ENCODE peak calls at places on chromosomes 1 and 21, in five cellular contexts. One of them, this sample, is unnamed.

GRCh38 chr1:92502247-92502646 is 15.5 kb upstream of the GFI1 start:
- DNase-seq in K562: no peak
- DNase-seq in HepG2: no peak
- DNase-seq in GM12878: no peak
- DNase-seq in SK-N-SH: no peak
- DNase-seq in this sample: no peak

GRCh38 chr1:245086389-245086969 is 68.3 kb upstream of the KIF26B start:
- DNase-seq in K562: no peak
- DNase-seq in HepG2: peak; percentile 55
- DNase-seq in GM12878: no peak
- DNase-seq in SK-N-SH: no peak
- DNase-seq in this sample: no peak

GRCh38 chr1:203871114-203871875 is 9.9 kb downstream of the SNRPE start:
- DNase-seq in K562: peak; percentile 69
- DNase-seq in HepG2: peak; percentile 62
- DNase-seq in GM12878: no peak
- DNase-seq in SK-N-SH: peak; percentile 70
- DNase-seq in this sample: peak; percentile 49

GRCh38 chr1:93537924-93538323 is 90.0 kb downstream of the FNBP1L start:
- DNase-seq in K562: no peak
- DNase-seq in HepG2: no peak
- DNase-seq in GM12878: no peak
- DNase-seq in SK-N-SH: no peak
- DNase-seq in this sample: no peak

GRCh38 chr1:177975588-177976495 is 6.0 kb upstream of the SEC16B start:
- DNase-seq in K562: no peak
- DNase-seq in HepG2: no peak
- DNase-seq in GM12878: no peak
- DNase-seq in SK-N-SH: no peak
- DNase-seq in this sample: no peak

GRCh38 chr21:14453339-14453738 is 70.4 kb upstream of the HSPA13 start:
- DNase-seq in K562: no peak
- DNase-seq in HepG2: no peak
- DNase-seq in GM12878: peak; percentile 96
- DNase-seq in SK-N-SH: no peak
- DNase-seq in this sample: no peak

GRCh38 chr1:156656779-156657160 is 14.9 kb downstream of the BCAN start:
- DNase-seq in K562: no peak
- DNase-seq in HepG2: no peak
- DNase-seq in GM12878: no peak
- DNase-seq in SK-N-SH: peak; percentile 84
- DNase-seq in this sample: no peak

GRCh38 chr1:248825573-248825908 is 174 bp downstream of the SH3BP5L start:
- DNase-seq in K562: peak; percentile 65
- DNase-seq in HepG2: no peak
- DNase-seq in GM12878: no peak
- DNase-seq in SK-N-SH: no peak
- DNase-seq in this sample: no peak

GRCh38 chr1:67485046-67485811 is 55.0 kb upstream of the SERBP1 start:
- DNase-seq in K562: no peak
- DNase-seq in HepG2: no peak
- DNase-seq in GM12878: no peak
- DNase-seq in SK-N-SH: no peak
- DNase-seq in this sample: no peak
- TF ChIP-seq GABPA in K562: no peak
- TF ChIP-seq GABPA in HepG2: no peak
- TF ChIP-seq GABPA in GM12878: no peak
- TF ChIP-seq GABPA in SK-N-SH: no peak
- TF ChIP-seq GABPA in this sample: no peak

GRCh38 chr21:45580181-45580575 is 37.9 kb upstream of the SLC19A1 start:
- DNase-seq in K562: no peak
- DNase-seq in HepG2: no peak
- DNase-seq in GM12878: no peak
- DNase-seq in SK-N-SH: no peak
- DNase-seq in this sample: no peak

GRCh38 chr21:45581322-45581712 is 39.1 kb upstream of the SLC19A1 start:
- DNase-seq in K562: peak; percentile 7
- DNase-seq in HepG2: no peak
- DNase-seq in GM12878: no peak
- DNase-seq in SK-N-SH: peak; percentile 21
- DNase-seq in this sample: no peak

GRCh38 chr21:45579383-45580180 is 37.3 kb upstream of the SLC19A1 start:
- DNase-seq in K562: no peak
- DNase-seq in HepG2: no peak
- DNase-seq in GM12878: no peak
- DNase-seq in SK-N-SH: peak; percentile 23
- DNase-seq in this sample: no peak

GRCh38 chr21:45582128-45582527 is 39.9 kb upstream of the SLC19A1 start:
- DNase-seq in K562: peak; percentile 17
- DNase-seq in HepG2: no peak
- DNase-seq in GM12878: no peak
- DNase-seq in SK-N-SH: no peak
- DNase-seq in this sample: no peak

GRCh38 chr21:45580576-45581321 is 38.5 kb upstream of the SLC19A1 start:
- DNase-seq in K562: peak; percentile 10
- DNase-seq in HepG2: no peak
- DNase-seq in GM12878: no peak
- DNase-seq in SK-N-SH: peak; percentile 27
- DNase-seq in this sample: no peak
- TF ChIP-seq REST in K562: no peak
- TF ChIP-seq REST in HepG2: no peak
- TF ChIP-seq REST in GM12878: no peak
- TF ChIP-seq REST in SK-N-SH: no peak
- TF ChIP-seq REST in this sample: no peak

DNA sequence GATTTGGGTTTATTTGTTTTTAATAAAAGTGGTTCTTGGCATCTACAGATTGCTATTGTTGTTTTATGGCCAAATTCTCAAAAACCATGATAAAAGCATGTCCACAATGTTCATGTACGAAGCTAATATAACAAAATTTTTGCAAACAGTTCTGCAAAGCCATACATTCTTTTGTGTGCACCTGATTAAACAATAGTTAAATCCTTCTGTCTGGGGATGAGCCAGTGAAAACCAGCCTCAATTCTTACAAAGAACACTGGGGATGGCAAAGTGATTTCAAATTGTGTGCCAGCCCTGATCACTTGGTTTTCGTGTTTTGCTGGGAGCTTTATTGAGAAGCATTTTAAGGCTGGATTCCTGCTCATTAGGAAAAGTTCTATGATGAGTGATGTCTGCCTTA is 149.1 kb upstream of the MAGI3 start:
- DNase-seq in K562: no peak
- DNase-seq in HepG2: no peak
- DNase-seq in GM12878: no peak
- DNase-seq in SK-N-SH: no peak
- DNase-seq in this sample: no peak
- TF ChIP-seq POLR2AphosphoS5 in K562: no peak
- TF ChIP-seq POLR2AphosphoS5 in HepG2: no peak
- TF ChIP-seq POLR2AphosphoS5 in GM12878: no peak
- TF ChIP-seq POLR2AphosphoS5 in SK-N-SH: no peak
- TF ChIP-seq POLR2AphosphoS5 in this sample: no peak

DNA sequence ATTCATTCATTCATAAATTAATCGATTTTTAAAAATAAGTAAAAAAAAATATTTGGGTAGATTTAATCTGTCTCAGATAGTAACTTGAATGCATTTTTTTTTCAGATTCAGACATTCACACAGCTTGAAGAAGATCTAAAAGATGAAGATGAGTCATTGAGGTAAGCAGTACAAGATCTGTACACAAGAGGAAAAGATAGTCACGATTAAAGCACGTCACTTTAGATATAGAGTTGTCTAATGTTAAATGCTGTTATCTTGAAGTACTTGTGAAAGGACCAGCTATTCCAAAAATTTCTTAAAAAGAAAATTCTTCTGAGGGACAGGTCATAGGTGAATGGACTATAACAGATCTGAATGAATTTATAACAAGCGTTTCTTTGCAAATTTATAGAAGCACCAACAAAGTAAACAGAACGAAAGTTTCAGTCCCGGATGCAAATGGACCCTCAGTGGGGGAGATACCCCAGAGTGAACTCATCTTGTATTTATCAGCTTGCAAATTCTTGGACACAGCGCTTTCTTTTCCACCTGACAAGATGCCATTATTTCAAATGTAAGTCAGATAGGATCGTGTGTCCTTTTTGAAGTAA is 31.2 kb upstream of the MORC3 start:
- DNase-seq in K562: no peak
- DNase-seq in HepG2: no peak
- DNase-seq in GM12878: no peak
- DNase-seq in SK-N-SH: no peak
- DNase-seq in this sample: no peak
- TF ChIP-seq GABPA in K562: no peak
- TF ChIP-seq GABPA in HepG2: no peak
- TF ChIP-seq GABPA in GM12878: no peak
- TF ChIP-seq GABPA in SK-N-SH: no peak
- TF ChIP-seq GABPA in this sample: no peak

DNA sequence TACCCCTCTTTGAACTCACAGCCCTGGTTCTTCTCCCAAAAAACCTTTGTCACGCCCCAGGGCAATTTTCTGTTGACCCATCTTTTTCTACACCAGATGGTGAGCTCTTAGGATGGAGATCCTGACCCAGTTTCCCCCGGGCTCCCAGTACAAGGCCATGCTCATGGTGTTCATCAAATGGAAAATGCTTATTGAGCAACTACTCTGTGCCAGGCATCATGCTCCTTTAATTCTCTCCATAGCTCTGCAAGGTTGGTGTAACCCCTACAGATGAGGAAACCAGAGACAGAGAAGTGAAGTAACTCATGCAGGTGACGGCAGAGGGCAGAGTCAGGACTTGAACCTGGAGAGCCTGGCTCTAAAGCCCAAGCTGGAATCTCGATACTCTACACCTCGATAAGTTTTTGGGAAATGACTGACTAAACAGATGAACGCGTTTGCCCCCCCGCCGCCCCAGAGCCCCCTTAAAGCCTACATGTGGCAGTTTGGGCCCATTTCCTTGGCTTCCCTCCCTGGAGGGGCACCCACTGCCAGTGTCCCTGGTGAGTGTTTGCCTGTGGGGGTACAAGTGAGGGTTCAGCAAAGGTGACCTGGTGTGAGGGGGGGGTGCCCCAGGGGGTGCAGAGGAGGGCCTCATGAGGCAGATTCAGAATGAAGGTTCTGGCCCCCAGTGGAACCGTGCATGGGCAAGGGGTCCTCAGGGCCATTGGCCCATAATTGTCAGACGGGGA is 30.2 kb upstream of the RUNX3 start:
- DNase-seq in K562: no peak
- DNase-seq in HepG2: no peak
- DNase-seq in GM12878: no peak
- DNase-seq in SK-N-SH: no peak
- DNase-seq in this sample: peak; percentile 45
- TF ChIP-seq REST in K562: no peak
- TF ChIP-seq REST in HepG2: no peak
- TF ChIP-seq REST in GM12878: no peak
- TF ChIP-seq REST in SK-N-SH: no peak
- TF ChIP-seq REST in this sample: no peak

DNA sequence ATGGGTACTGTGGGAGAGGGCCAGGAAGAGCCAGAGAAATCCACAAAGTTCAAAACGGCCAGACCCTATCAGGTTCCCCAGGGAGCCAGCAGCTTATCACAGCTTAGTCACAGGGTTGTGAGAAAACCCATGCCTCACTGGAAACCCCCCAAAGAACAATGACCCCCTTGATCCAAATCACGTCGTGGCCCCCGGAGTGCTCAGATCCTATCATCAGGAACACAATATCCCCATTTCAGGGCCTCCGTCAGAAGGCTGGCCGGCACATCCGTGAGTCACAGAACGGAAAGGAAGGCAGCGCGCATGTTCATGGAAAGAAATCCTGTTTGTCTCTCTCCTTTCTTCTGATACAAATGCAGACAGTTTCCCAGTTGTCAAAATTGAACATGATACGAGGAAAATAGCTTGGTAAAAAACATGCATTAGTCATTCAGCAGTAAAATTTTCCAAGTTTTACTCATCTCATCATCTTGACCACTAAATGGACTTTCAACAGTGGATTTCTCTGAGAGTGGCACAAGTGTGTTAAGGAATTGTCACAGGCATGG is 125.0 kb downstream of the RIPK4 start:
- DNase-seq in K562: no peak
- DNase-seq in HepG2: peak; percentile 41
- DNase-seq in GM12878: no peak
- DNase-seq in SK-N-SH: no peak
- DNase-seq in this sample: no peak
- TF ChIP-seq POLR2AphosphoS5 in K562: no peak
- TF ChIP-seq POLR2AphosphoS5 in HepG2: no peak
- TF ChIP-seq POLR2AphosphoS5 in GM12878: no peak
- TF ChIP-seq POLR2AphosphoS5 in SK-N-SH: peak; percentile 62
- TF ChIP-seq POLR2AphosphoS5 in this sample: no peak

GRCh38 chr1:35756064-35756463 is 13.7 kb downstream of the CLSPN start:
- DNase-seq in K562: no peak
- DNase-seq in HepG2: no peak
- DNase-seq in GM12878: no peak
- DNase-seq in SK-N-SH: no peak
- DNase-seq in this sample: no peak

GRCh38 chr1:35748326-35748725 is 21.5 kb downstream of the CLSPN start:
- DNase-seq in K562: peak; percentile 41
- DNase-seq in HepG2: no peak
- DNase-seq in GM12878: no peak
- DNase-seq in SK-N-SH: no peak
- DNase-seq in this sample: no peak

GRCh38 chr1:35753626-35754260 is 16.0 kb downstream of the CLSPN start:
- DNase-seq in K562: no peak
- DNase-seq in HepG2: no peak
- DNase-seq in GM12878: no peak
- DNase-seq in SK-N-SH: no peak
- DNase-seq in this sample: no peak
- TF ChIP-seq GABPA in K562: no peak
- TF ChIP-seq GABPA in HepG2: no peak
- TF ChIP-seq GABPA in GM12878: no peak
- TF ChIP-seq GABPA in SK-N-SH: no peak
- TF ChIP-seq GABPA in this sample: no peak

DNA sequence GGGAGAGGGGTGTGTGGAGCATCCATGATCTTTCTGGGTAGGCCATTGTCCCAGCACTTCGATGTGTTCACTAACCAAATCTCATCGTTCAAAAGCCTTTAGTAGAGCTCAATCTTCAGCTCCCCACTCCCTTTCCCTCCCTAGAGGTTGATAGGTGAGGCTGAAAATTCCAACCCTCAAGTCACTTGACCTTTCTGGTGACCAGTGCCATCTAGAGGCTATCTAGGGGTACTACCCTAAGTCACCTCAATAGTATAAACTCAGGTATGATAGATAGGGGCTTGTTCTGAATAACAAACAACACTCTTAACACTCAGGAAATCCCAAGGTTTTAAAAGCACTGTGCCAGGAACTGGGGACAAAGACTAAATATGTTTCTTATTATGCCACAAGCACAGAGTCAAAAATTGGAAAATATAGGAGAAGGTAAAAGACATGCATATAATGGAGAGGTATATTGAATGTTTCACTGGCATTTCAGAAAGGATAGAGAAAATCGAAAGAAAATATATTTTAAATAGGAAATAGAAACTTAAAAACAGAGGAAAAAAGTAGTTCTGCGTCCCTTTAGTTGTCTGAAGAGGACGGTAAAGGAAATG is 42.9 kb upstream of the CD53 start:
- DNase-seq in K562: peak; percentile 67
- DNase-seq in HepG2: peak; percentile 54
- DNase-seq in GM12878: peak; percentile 37
- DNase-seq in SK-N-SH: peak; percentile 30
- DNase-seq in this sample: peak; percentile 25
- TF ChIP-seq REST in K562: no peak
- TF ChIP-seq REST in HepG2: no peak
- TF ChIP-seq REST in GM12878: no peak
- TF ChIP-seq REST in SK-N-SH: no peak
- TF ChIP-seq REST in this sample: no peak

This sample was measured in HL-60.